ENCODE peak calls at places on chromosomes 5 and 9, in five cellular contexts. One of them, this sample, is unnamed.

GRCh38 chr9:109286571-109286977 is 34.3 kb downstream of the EPB41L4B start:
- DNase-seq in A549: peak; percentile 23
- DNase-seq in ELR: peak; percentile 91
- DNase-seq in AG08396: no peak
- DNase-seq in activated CD8-positive, alpha-beta memory T cell treated with anti-CD3 and anti-CD28 coated beads, Interleukin-2, amount 50 U/mL, for 4 hours: no peak
- DNase-seq in this sample: no peak

GRCh38 chr5:16889203-16889971 is 46.7 kb downstream of the MYO10 start:
- DNase-seq in A549: no peak
- DNase-seq in ELR: peak; percentile 52
- DNase-seq in AG08396: no peak
- DNase-seq in activated CD8-positive, alpha-beta memory T cell treated with anti-CD3 and anti-CD28 coated beads, Interleukin-2, amount 50 U/mL, for 4 hours: no peak
- DNase-seq in this sample: peak; percentile 57

GRCh38 chr5:95382843-95383242 is 8.3 kb upstream of the FAM81B start:
- DNase-seq in A549: no peak
- DNase-seq in ELR: no peak
- DNase-seq in AG08396: no peak
- DNase-seq in activated CD8-positive, alpha-beta memory T cell treated with anti-CD3 and anti-CD28 coated beads, Interleukin-2, amount 50 U/mL, for 4 hours: no peak
- DNase-seq in this sample: peak; percentile 49

GRCh38 chr5:170254056-170254455 is 21.3 kb downstream of the C5orf58 start:
- DNase-seq in A549: no peak
- DNase-seq in ELR: no peak
- DNase-seq in AG08396: no peak
- DNase-seq in activated CD8-positive, alpha-beta memory T cell treated with anti-CD3 and anti-CD28 coated beads, Interleukin-2, amount 50 U/mL, for 4 hours: peak; percentile 65
- DNase-seq in this sample: no peak

GRCh38 chr5:128245974-128246373 is 162.4 kb downstream of the SLC12A2 start:
- DNase-seq in A549: no peak
- DNase-seq in ELR: no peak
- DNase-seq in AG08396: no peak
- DNase-seq in activated CD8-positive, alpha-beta memory T cell treated with anti-CD3 and anti-CD28 coated beads, Interleukin-2, amount 50 U/mL, for 4 hours: no peak
- DNase-seq in this sample: no peak

GRCh38 chr5:61817472-61818326 is 485.6 kb downstream of the ZSWIM6 start:
- DNase-seq in A549: peak; percentile 36
- DNase-seq in ELR: peak; percentile 58
- DNase-seq in AG08396: peak; percentile 38
- DNase-seq in activated CD8-positive, alpha-beta memory T cell treated with anti-CD3 and anti-CD28 coated beads, Interleukin-2, amount 50 U/mL, for 4 hours: no peak
- DNase-seq in this sample: peak; percentile 50

GRCh38 chr5:145362261-145362660 is 472.9 kb downstream of the PRELID2 start:
- DNase-seq in A549: no peak
- DNase-seq in ELR: peak; percentile 93
- DNase-seq in AG08396: peak; percentile 45
- DNase-seq in activated CD8-positive, alpha-beta memory T cell treated with anti-CD3 and anti-CD28 coated beads, Interleukin-2, amount 50 U/mL, for 4 hours: no peak
- DNase-seq in this sample: no peak

GRCh38 chr5:152246401-152246800 is 158.7 kb downstream of the NMUR2 start:
- DNase-seq in A549: no peak
- DNase-seq in ELR: peak; percentile 32
- DNase-seq in AG08396: peak; percentile 4
- DNase-seq in activated CD8-positive, alpha-beta memory T cell treated with anti-CD3 and anti-CD28 coated beads, Interleukin-2, amount 50 U/mL, for 4 hours: no peak
- DNase-seq in this sample: peak; percentile 17

GRCh38 chr5:35183243-35183955 is 46.9 kb downstream of the PRLR start:
- DNase-seq in A549: peak; percentile 6
- DNase-seq in ELR: peak; percentile 79
- DNase-seq in AG08396: peak; percentile 41
- DNase-seq in activated CD8-positive, alpha-beta memory T cell treated with anti-CD3 and anti-CD28 coated beads, Interleukin-2, amount 50 U/mL, for 4 hours: no peak
- DNase-seq in this sample: peak; percentile 37

GRCh38 chr9:72315510-72316287 is 49.3 kb downstream of the ZFAND5 start:
- DNase-seq in A549: peak; percentile 40
- DNase-seq in ELR: no peak
- DNase-seq in AG08396: peak; percentile 34
- DNase-seq in activated CD8-positive, alpha-beta memory T cell treated with anti-CD3 and anti-CD28 coated beads, Interleukin-2, amount 50 U/mL, for 4 hours: no peak
- DNase-seq in this sample: peak; percentile 17

GRCh38 chr9:107274096-107274495 is 9.0 kb upstream of the RAD23B start:
- DNase-seq in A549: no peak
- DNase-seq in ELR: peak; percentile 49
- DNase-seq in AG08396: no peak
- DNase-seq in activated CD8-positive, alpha-beta memory T cell treated with anti-CD3 and anti-CD28 coated beads, Interleukin-2, amount 50 U/mL, for 4 hours: no peak
- DNase-seq in this sample: no peak

GRCh38 chr5:127957701-127958190 is 125.8 kb upstream of the SLC12A2 start:
- DNase-seq in A549: no peak
- DNase-seq in ELR: no peak
- DNase-seq in AG08396: no peak
- DNase-seq in activated CD8-positive, alpha-beta memory T cell treated with anti-CD3 and anti-CD28 coated beads, Interleukin-2, amount 50 U/mL, for 4 hours: no peak
- DNase-seq in this sample: no peak

GRCh38 chr9:98317134-98317857 is 61.8 kb upstream of the TBC1D2 start:
- DNase-seq in A549: no peak
- DNase-seq in ELR: peak; percentile 87
- DNase-seq in AG08396: no peak
- DNase-seq in activated CD8-positive, alpha-beta memory T cell treated with anti-CD3 and anti-CD28 coated beads, Interleukin-2, amount 50 U/mL, for 4 hours: no peak
- DNase-seq in this sample: no peak

GRCh38 chr5:74166064-74166463 is 474.5 kb downstream of the ENC1 start:
- DNase-seq in A549: no peak
- DNase-seq in ELR: peak; percentile 72
- DNase-seq in AG08396: no peak
- DNase-seq in activated CD8-positive, alpha-beta memory T cell treated with anti-CD3 and anti-CD28 coated beads, Interleukin-2, amount 50 U/mL, for 4 hours: no peak
- DNase-seq in this sample: no peak

GRCh38 chr5:154449786-154450185 is 4.0 kb downstream of the SAP30L start:
- DNase-seq in A549: no peak
- DNase-seq in ELR: peak; percentile 29
- DNase-seq in AG08396: peak; percentile 10
- DNase-seq in activated CD8-positive, alpha-beta memory T cell treated with anti-CD3 and anti-CD28 coated beads, Interleukin-2, amount 50 U/mL, for 4 hours: no peak
- DNase-seq in this sample: no peak

GRCh38 chr9:134939836-134940235 is 22.1 kb upstream of the FCN1 start:
- DNase-seq in A549: no peak
- DNase-seq in ELR: no peak
- DNase-seq in AG08396: no peak
- DNase-seq in activated CD8-positive, alpha-beta memory T cell treated with anti-CD3 and anti-CD28 coated beads, Interleukin-2, amount 50 U/mL, for 4 hours: no peak
- DNase-seq in this sample: no peak

GRCh38 chr9:131960311-131960710 is 119.4 kb downstream of the MED27 start:
- DNase-seq in A549: no peak
- DNase-seq in ELR: peak; percentile 59
- DNase-seq in AG08396: no peak
- DNase-seq in activated CD8-positive, alpha-beta memory T cell treated with anti-CD3 and anti-CD28 coated beads, Interleukin-2, amount 50 U/mL, for 4 hours: no peak
- DNase-seq in this sample: no peak

This sample was measured in HEK293T.